ENCODE peak calls at places on chromosome 11, in eight cellular contexts. Q is OCI-LY7, L is body of pancreas, J is lower lobe of right lung, I is neuronal stem cell, T is adrenal gland, Z is GM23338, P is mesendoderm. B is an unnamed sample.

GRCh38 chr11:47494996-47495855 is 46.3 kb upstream of the RAPSN start:
- DNase-seq in Q (no peak), L (no peak), J (no peak), I (no peak), T (no peak), Z (no peak), P (peak; percentile 35), B (no peak)

GRCh38 chr11:47443028-47443700 is 5.8 kb downstream of the RAPSN start:
- DNase-seq in Q (peak; percentile 86), L (no peak), J (no peak), I (no peak), T (no peak), Z (peak; percentile 59), P (no peak), B (no peak)

GRCh38 chr11:95577716-95578460 is 211.7 kb downstream of the FAM76B start:
- DNase-seq in Q (no peak), L (no peak), J (no peak), I (no peak), T (no peak), Z (no peak), P (peak; percentile 43), B (no peak)

GRCh38 chr11:76459299-76459698 is 14.5 kb downstream of the EMSY start:
- DNase-seq in Q (no peak), L (no peak), J (no peak), I (no peak), T (no peak), Z (peak; percentile 68), P (peak; percentile 35), B (no peak)

GRCh38 chr11:128247235-128247594 is 340.1 kb downstream of the ETS1 start:
- DNase-seq in Q (no peak), L (no peak), J (no peak), I (no peak), T (no peak), Z (no peak), P (no peak), B (no peak)

GRCh38 chr11:45934580-45935318 is 12.3 kb downstream of the LARGE2 start:
- DNase-seq in Q (no peak), L (peak; percentile 21), J (no peak), I (no peak), T (no peak), Z (no peak), P (no peak), B (no peak)

GRCh38 chr11:75152090-75152489 is 1.2 kb downstream of the SLCO2B1 start:
- DNase-seq in Q (no peak), L (peak; percentile 85), J (no peak), I (no peak), T (no peak), Z (no peak), P (no peak), B (no peak)

GRCh38 chr11:120391297-120391696 is 55.1 kb downstream of the ARHGEF12 start:
- DNase-seq in Q (no peak), L (no peak), J (no peak), I (peak; percentile 15), T (no peak), Z (peak; percentile 31), P (peak; percentile 22), B (no peak)

GRCh38 chr11:62889484-62890437 is 9.1 kb downstream of the SLC3A2 start:
- DNase-seq in Q (no peak), L (no peak), J (no peak), I (no peak), T (no peak), Z (no peak), P (peak; percentile 69), B (no peak)

GRCh38 chr11:92314499-92314898 is 89.9 kb downstream of the FAT3 start:
- DNase-seq in Q (no peak), L (no peak), J (no peak), I (no peak), T (no peak), Z (no peak), P (no peak), B (no peak)

GRCh38 chr11:69127091-69127850 is 28.5 kb upstream of the SMIM38 start:
- DNase-seq in Q (no peak), L (peak; percentile 48), J (no peak), I (no peak), T (no peak), Z (no peak), P (no peak), B (no peak)
- H3K4me1 ChIP-seq in Q (no peaks in the 10 kb centered on the region), L (peaks cover 41% of the 10 kb centered on the region), J (peaks cover 28% of the 10 kb centered on the region), I (peaks cover 30% of the 10 kb centered on the region), T (peaks cover 12% of the 10 kb centered on the region), Z (peaks cover 18% of the 10 kb centered on the region), P (peaks cover 6% of the 10 kb centered on the region), B (peaks cover 20% of the 10 kb centered on the region)

GRCh38 chr11:125750629-125751028 is 4.5 kb downstream of the PATE1 start:
- DNase-seq in Q (no peak), L (no peak), J (no peak), I (no peak), T (no peak), Z (peak; percentile 55), P (no peak), B (no peak)

GRCh38 chr11:125743681-125744080 is 2.4 kb upstream of the PATE1 start:
- DNase-seq in Q (no peak), L (no peak), J (no peak), I (no peak), T (no peak), Z (no peak), P (no peak), B (no peak)

DNA sequence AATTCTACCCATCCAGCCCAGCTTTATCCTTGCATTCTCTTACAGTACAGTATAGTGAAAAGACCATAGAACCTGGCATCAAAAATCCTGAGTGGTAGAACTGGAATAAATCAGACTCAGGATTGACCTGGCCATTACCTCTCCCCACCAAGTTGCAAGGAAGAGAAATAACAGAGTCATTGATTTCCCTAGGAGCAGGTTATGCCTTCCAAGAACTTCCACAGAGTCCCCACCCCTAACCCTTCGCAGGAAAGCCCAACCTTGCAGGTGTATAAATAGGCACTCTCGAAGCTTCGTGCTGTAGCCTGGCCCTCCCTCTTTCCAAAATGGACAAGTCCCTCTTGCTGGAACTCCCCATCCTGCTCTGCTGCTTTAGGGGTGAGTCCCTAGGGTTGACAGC is at the start of gene PATE1:
- DNase-seq in Q (no peak), L (no peak), J (no peak), I (no peak), T (no peak), Z (no peak), P (no peak), B (no peak)
- H3K27ac ChIP-seq in Q (no peak within 1 kb of the TSS), L (no peak within 1 kb of the TSS), J (no peak within 1 kb of the TSS), I (no peak within 1 kb of the TSS), T (no peak within 1 kb of the TSS), Z (no peak within 1 kb of the TSS), P (no peak within 1 kb of the TSS), B (no peak within 1 kb of the TSS)

GRCh38 chr11:315051-315481 is 1.2 kb downstream of the IFITM1 start:
- DNase-seq in Q (no peak), L (no peak), J (no peak), I (no peak), T (no peak), Z (no peak), P (no peak), B (no peak)
- H3K4me3 ChIP-seq in Q (peak overlapping the region; percentile 67), L (no peak overlapping the region), J (peak overlapping the region; percentile 61), I (peak overlapping the region; percentile 76), T (no peak overlapping the region), Z (peak overlapping the region; percentile 70), P (peak overlapping the region; percentile 88), B (peak overlapping the region; percentile 87)

GRCh38 chr11:118907051-118907748 is 18.5 kb downstream of the BCL9L start:
- DNase-seq in Q (peak; percentile 87), L (peak; percentile 92), J (peak; percentile 86), I (no peak), T (peak; percentile 84), Z (peak; percentile 91), P (peak; percentile 86), B (peak; percentile 69)
- H3K4me1 ChIP-seq in Q (peaks cover 45% of the 10 kb centered on the region), L (peaks cover 54% of the 10 kb centered on the region), J (peaks cover 54% of the 10 kb centered on the region), I (peaks cover 40% of the 10 kb centered on the region), T (peaks cover 35% of the 10 kb centered on the region), Z (peaks cover 32% of the 10 kb centered on the region), P (peaks cover 26% of the 10 kb centered on the region), B (peaks cover 40% of the 10 kb centered on the region)

GRCh38 chr11:12130180-12130980 is 20.0 kb downstream of the MICAL2 start:
- DNase-seq in Q (no peak), L (no peak), J (no peak), I (no peak), T (no peak), Z (no peak), P (no peak), B (no peak)
- H3K27ac ChIP-seq in Q (no peak overlapping the region), L (no peak overlapping the region), J (no peak overlapping the region), I (no peak overlapping the region), T (no peak overlapping the region), Z (no peak overlapping the region), P (no peak overlapping the region), B (no peak overlapping the region)

B was measured in effector memory CD4-positive, alpha-beta T cell.